ENCODE peak calls at places on chromosome 17, in five cellular contexts. N is A549, G is K562, C is stomach, B is upper lobe of left lung. P is an unnamed sample.

GRCh38 chr17:44933824-44934744 is 13.5 kb downstream of the KIF18B start:
- DNase-seq in N (no peak), G (no peak), C (no peak), B (no peak), P (no peak)

GRCh38 chr17:67557921-67558320 is 159.8 kb upstream of the NOL11 start:
- DNase-seq in N (no peak), G (no peak), C (no peak), B (no peak), P (no peak)

GRCh38 chr17:47802341-47803022 is 19.1 kb downstream of the OSBPL7 start:
- DNase-seq in N (peak), G (peak), C (peak), B (no peak), P (peak)

GRCh38 chr17:34254651-34255380 is at the start of gene CCL2:
- DNase-seq in N (peak), G (peak), C (peak), B (peak), P (peak)

GRCh38 chr17:63950940-63951907 is 19.1 kb upstream of the CD79B start:
- DNase-seq in N (peak), G (peak), C (peak), B (peak), P (peak)

GRCh38 chr17:65523853-65524664 is 37.4 kb downstream of the AXIN2 start:
- DNase-seq in N (no peak), G (no peak), C (no peak), B (peak), P (no peak)

GRCh38 chr17:48883171-48883570 is 9.4 kb upstream of the ATP5MC1 start:
- DNase-seq in N (no peak), G (no peak), C (no peak), B (no peak), P (no peak)

GRCh38 chr17:63395075-63395815 is 50.9 kb downstream of the CYB561 start:
- DNase-seq in N (no peak), G (no peak), C (no peak), B (no peak), P (no peak)

GRCh38 chr17:27217631-27218030 is 76.3 kb upstream of the WSB1 start:
- DNase-seq in N (no peak), G (no peak), C (no peak), B (no peak), P (no peak)

GRCh38 chr17:57408064-57408811 is 151.9 kb downstream of the MSI2 start:
- DNase-seq in N (no peak), G (no peak), C (no peak), B (no peak), P (peak)

GRCh38 chr17:74528491-74529199 is 2.6 kb downstream of the CD300LB start:
- DNase-seq in N (no peak), G (no peak), C (peak), B (peak), P (no peak)

GRCh38 chr17:6233339-6233738 is 163.2 kb downstream of the WSCD1 start:
- DNase-seq in N (no peak), G (no peak), C (no peak), B (no peak), P (no peak)

GRCh38 chr17:32492648-32493289 is 6.0 kb downstream of the CDK5R1 start:
- DNase-seq in N (no peak), G (no peak), C (no peak), B (no peak), P (no peak)

GRCh38 chr17:43467981-43468541 is 15.7 kb upstream of the DHX8 start:
- DNase-seq in N (no peak), G (no peak), C (no peak), B (no peak), P (no peak)

GRCh38 chr17:3879181-3879580 is 13.7 kb downstream of the CAMKK1 start:
- DNase-seq in N (no peak), G (no peak), C (no peak), B (no peak), P (no peak)

GRCh38 chr17:43732961-43733360 is 25.6 kb downstream of the SOST start:
- DNase-seq in N (no peak), G (no peak), C (no peak), B (no peak), P (no peak)

GRCh38 chr17:36942031-36942599 is 4.8 kb downstream of the LHX1 start:
- DNase-seq in N (no peak), G (no peak), C (no peak), B (no peak), P (no peak)

DNA sequence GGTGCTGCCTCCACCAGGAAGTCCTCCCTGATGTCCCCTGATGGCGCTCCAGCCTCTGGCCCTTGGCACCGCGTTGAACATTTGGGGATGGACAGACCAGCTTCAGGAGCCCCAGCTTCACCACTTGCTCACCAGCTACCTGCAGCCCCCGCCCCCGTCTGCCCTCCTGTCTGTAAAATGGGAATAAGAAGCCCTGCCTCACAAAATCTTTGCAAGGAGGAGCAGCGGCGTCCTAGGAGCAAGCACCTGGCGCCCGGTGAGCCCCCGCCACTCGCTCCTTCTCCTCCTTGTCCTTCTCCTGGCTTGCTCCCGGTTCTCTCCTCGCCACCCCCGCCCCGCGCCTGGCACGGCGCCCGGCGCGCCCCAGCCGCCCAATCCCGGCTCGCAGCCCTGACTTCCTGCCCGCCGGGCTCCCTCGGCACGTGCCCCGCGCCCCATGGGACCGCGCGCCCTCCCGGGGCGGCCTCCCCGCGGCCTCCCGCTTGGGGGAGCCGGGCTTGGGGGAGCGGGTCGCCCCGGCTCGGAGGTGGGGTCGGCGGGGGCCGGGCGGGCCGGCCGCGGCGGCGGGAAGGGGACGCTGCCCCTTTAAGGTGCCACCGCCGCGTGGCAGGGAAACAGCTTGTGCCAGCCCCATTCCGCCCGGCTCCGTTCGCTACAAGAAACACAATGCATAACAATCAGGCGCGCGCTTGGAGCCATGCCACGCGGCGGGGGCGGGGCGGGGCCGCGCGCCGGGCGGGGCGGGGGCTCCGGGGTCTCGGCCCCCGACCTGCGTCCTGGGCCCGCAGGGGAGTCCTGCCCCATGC is 9.1 kb upstream of the PPP1R1B start:
- DNase-seq in N (peak), G (peak), C (peak), B (peak), P (peak)
- TF ChIP-seq EP300 in N (no peak), G (no peak), C (no peak), B (no peak), P (no peak)

DNA sequence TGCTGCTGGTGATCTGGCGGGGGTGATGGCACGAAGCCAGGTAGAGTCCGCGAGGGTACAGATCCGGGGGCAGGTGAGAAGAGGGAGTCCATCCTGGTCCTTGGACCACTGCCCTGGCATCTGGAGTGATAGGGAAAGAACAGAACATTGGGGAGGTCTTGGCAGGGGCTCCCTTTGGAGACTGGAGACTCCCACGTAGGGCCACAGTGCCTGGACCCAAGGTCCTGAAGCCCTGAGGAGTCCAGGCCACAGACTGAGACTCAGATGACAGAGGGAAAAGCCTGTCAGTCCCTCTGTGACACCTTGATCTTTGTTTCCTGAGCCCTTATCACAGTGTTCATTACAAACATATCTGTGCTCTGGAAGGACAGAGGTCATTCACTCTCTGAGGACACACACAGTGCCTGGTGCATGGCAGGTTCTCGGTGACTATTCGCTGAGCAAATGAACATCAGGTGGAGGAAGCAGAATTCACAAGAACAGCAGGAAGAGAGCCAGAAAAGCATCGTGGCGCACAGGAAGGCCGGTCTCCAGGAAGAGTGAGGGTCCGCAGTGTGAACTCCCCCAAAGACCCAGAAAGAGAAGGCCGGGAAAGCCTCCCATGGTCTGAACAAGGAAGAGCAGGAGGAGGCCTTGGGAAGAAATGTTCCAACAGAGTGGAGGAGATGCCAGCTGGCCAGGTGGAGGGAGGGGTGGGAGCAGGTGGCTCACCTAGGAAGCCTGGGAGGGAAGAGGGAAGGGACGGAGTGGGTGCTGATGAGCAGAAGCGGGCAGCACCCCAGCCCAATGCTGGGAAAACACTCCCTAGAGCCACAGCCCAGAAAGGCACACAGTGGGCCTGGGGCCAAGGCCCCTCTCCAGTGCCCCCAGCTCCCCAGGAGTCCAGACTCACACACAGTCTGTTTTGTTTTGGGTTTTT is 20.5 kb downstream of the PEMT start:
- DNase-seq in N (no peak), G (no peak), C (peak), B (no peak), P (no peak)
- TF ChIP-seq EP300 in N (no peak), G (no peak), C (no peak), B (no peak), P (no peak)

GRCh38 chr17:78381601-78382168 is 3.2 kb downstream of the PGS1 start:
- DNase-seq in N (no peak), G (peak), C (no peak), B (no peak), P (no peak)

GRCh38 chr17:78384479-78385175 is 6.2 kb downstream of the PGS1 start:
- DNase-seq in N (no peak), G (no peak), C (no peak), B (no peak), P (no peak)

GRCh38 chr17:78380370-78380769 is 1.9 kb downstream of the PGS1 start:
- DNase-seq in N (no peak), G (no peak), C (no peak), B (no peak), P (no peak)

GRCh38 chr17:78387982-78388941 is 9.8 kb downstream of the PGS1 start:
- DNase-seq in N (no peak), G (no peak), C (no peak), B (peak), P (peak)

DNA sequence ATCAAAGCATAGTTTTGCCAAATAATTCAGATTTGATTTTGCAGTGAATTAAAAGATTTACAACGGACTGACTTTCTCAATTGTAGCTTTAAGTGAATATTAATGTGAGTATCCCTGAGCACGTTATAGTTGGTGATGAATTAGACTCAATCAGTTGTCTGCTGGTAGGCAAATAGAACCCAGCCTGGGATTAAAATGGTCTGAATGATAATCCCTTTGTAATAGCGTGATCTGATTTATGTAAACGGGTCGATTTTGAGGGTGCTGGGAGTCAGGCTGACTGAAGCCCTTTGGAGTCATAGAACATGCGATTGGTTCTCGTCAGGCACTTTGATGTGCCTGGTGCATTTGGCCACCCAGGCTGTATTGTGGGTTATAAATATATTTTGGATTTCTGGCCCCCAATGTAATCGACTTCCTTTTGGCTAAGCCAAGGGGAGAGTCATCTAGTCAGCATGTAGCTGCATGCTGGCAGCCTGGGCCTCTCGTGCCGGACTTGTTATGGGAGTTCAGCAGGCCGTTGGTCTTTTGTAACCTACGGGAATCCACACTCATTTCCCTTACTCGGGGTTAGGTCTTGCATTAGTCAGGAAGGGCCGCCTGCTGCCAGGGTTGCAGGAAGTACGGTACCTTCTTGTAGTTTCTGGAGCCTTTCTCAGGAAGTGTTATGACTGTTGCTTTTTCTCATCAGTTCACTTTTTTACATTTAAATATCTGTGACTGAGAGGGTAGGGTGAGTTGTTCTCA is 5.4 kb downstream of the PGS1 start:
- DNase-seq in N (no peak), G (no peak), C (peak), B (peak), P (peak)
- TF ChIP-seq EP300 in N (no peak), G (no peak), C (peak), B (peak), P (peak)

DNA sequence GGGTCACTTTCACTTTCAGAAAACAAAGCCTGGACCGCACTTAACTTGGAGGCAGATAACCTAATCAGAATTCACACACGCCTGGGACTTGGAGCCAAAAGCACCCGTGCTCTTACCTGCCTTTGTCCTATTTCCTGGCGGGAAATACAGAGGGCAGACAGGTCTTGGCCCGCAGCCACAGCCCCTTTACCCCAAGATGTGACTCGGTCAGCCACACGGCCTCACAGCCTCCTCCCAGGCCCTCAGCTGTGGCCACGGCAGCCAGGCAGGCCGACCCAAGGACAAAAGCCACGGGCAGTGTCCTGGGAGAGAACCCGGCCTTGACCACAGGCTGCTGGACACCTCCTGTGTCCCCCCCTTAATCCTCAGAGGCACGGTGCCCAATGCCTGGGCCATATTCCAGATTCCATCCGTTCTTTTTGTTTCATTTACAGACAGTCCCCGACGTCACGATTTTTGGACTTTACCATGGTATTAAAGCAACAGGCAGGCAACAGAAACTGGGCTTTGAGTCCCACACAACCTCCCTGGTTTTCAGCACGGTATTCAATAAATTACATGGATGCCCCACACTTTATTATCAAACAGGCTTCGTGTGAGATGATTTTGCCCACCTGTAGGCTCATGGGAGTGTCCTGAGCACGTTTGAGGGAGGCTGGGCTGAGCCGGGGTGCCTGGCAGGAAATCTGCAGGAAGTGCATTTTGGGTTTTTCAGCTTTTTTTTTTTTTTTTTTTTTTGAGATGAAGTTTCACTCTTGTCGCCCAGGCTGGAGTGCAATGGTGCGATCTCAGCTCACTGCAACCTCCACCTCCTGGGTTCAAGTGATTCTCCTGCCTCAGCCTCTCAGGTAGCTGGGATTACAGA is 30.0 kb upstream of the GAA start:
- DNase-seq in N (no peak), G (no peak), C (peak), B (no peak), P (peak)
- TF ChIP-seq EP300 in N (no peak), G (no peak), C (no peak), B (no peak), P (no peak)

GRCh38 chr17:76382803-76383644 is 1.4 kb upstream of the SPHK1 start:
- DNase-seq in N (peak), G (peak), C (peak), B (peak), P (peak)
- TF ChIP-seq EP300 in N (no peak), G (no peak), C (no peak), B (no peak), P (no peak)

GRCh38 chr17:76182016-76182764 is 41.1 kb upstream of the FOXJ1 start:
- DNase-seq in N (peak), G (peak), C (peak), B (peak), P (peak)
- TF ChIP-seq EP300 in N (no peak), G (no peak), C (no peak), B (no peak), P (no peak)

DNA sequence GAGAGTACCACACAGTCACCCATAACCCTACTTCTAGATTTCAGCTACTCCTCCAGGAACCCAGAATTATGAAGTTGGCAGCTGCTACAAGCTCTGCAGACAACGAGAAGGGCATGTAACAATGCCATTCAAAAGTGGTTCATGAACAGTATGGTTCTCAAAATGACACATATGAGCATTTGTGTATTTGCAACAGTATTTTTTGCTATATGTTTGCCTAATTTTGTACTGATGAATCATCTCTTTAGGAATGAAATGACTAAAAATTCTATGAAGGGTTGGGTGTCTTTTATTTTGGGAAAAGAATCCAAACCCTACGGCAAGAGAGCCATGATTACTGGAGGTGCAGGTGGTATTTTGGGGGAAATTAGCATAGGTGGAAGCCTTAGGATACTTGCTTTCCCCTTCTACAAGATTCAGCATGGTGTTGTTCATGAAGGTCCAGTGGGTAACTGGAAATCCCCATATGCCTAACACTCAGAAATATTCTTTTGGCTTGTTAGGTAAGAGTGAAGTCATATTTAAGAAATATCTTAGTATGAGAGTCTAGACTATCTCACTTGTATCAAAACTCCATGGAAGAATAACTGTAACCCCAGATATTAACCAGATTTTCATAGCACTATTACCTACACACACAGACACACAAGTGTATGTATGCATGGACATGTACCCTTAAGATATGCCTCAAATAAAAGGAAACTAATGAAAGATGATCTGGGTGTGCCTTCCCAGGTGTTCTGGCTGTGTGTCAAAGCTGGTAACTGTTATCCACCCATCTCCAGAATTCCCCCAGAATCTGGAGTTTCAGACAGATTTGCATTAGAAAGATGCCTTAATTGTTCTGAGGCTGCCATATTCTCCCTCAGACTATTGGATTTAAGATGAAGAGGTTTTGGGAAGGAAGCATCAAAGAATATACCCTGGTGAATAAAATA is 688.2 kb upstream of the SOX9 start:
- DNase-seq in N (no peak), G (no peak), C (no peak), B (no peak), P (no peak)
- TF ChIP-seq EP300 in N (no peak), G (no peak), C (no peak), B (no peak), P (no peak)